ENCODE peak calls at places on chromosome 18, in ten cellular contexts. F is fibroblast of lung; I is upper lobe of left lung; K is HCT116; U is H9; D is GM10248; E is sigmoid colon; G is CD4-positive, alpha-beta T cell; R is body of pancreas; W is PC-9. V is an unnamed sample.

GRCh38 chr18:27608742-27609141 is 423.6 kb upstream of the CHST9 start:
- DNase-seq in F (no peak), I (no peak), K (no peak), U (no peak), D (no peak), E (no peak), G (no peak), R (no peak), W (no peak), V (no peak)

GRCh38 chr18:58732471-58732870 is 61.2 kb downstream of the MALT1 start:
- DNase-seq in F (no peak), I (no peak), K (no peak), U (no peak), D (no peak), E (no peak), G (no peak), R (no peak), W (no peak), V (no peak)

GRCh38 chr18:79609021-79609461 is 70.6 kb upstream of the CTDP1 start:
- DNase-seq in F (no peak), I (peak; percentile 46), K (no peak), U (no peak), D (no peak), E (peak; percentile 40), G (no peak), R (peak; percentile 1), W (no peak), V (no peak)

GRCh38 chr18:5868218-5868904 is 27.0 kb downstream of the TMEM200C start:
- DNase-seq in F (peak; percentile 91), I (no peak), K (no peak), U (peak; percentile 78), D (peak; percentile 45), E (no peak), G (no peak), R (peak; percentile 82), W (peak; percentile 55), V (no peak)

GRCh38 chr18:69747388-69747787 is 200.3 kb downstream of the CD226 start:
- DNase-seq in F (no peak), I (no peak), K (no peak), U (no peak), D (no peak), E (no peak), G (no peak), R (no peak), W (no peak), V (no peak)

GRCh38 chr18:68666316-68666715 is 48.6 kb downstream of the TMX3 start:
- DNase-seq in F (peak; percentile 7), I (no peak), K (no peak), U (no peak), D (no peak), E (peak; percentile 64), G (no peak), R (no peak), W (no peak), V (no peak)

GRCh38 chr18:74356959-74357358 is 41.3 kb downstream of the C18orf63 start:
- DNase-seq in F (no peak), I (no peak), K (no peak), U (no peak), D (no peak), E (no peak), G (no peak), R (no peak), W (no peak), V (no peak)

GRCh38 chr18:52764271-52764670 is 424.3 kb downstream of the DCC start:
- DNase-seq in F (no peak), I (no peak), K (no peak), U (no peak), D (no peak), E (no peak), G (no peak), R (no peak), W (no peak), V (no peak)

GRCh38 chr18:48412339-48412929 is 3.3 kb upstream of the ZBTB7C start:
- DNase-seq in F (peak; percentile 30), I (no peak), K (peak; percentile 62), U (peak; percentile 55), D (peak; percentile 34), E (no peak), G (peak; percentile 3), R (peak; percentile 46), W (peak; percentile 61), V (no peak)

GRCh38 chr18:24860978-24861680 is 400.7 kb downstream of the HRH4 start:
- DNase-seq in F (no peak), I (no peak), K (no peak), U (no peak), D (no peak), E (no peak), G (no peak), R (no peak), W (no peak), V (no peak)

GRCh38 chr18:35497006-35497333 is 790 bp downstream of the INO80C start:
- DNase-seq in F (peak; percentile 63), I (no peak), K (no peak), U (no peak), D (no peak), E (peak; percentile 73), G (no peak), R (peak; percentile 50), W (no peak), V (no peak)

DNA sequence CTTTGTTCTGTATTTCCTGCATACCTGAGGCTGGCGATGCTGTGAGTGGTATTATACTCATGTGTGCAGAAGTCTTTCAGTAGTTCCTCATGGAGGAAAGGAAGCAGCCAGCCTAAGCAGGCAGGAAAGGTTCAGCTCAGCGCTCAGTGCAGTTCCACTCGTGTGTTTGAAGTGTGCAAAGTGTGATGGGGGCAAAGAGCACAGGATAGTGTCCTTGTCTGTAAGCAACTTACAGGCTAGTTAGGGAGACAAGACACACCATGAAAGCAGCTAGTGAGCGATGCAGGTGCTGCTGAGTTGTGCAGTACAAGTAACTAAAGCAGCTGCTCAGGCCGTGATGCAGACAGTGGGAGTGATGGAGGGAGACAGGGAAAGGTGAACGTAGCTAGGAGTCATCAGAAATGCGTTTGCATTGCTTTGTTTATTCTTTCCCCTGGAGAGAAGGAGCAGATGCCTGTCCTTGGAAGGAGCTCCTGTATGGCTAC is 146.2 kb downstream of the LDLRAD4 start:
- DNase-seq in F (no peak), I (no peak), K (no peak), U (no peak), D (no peak), E (no peak), G (no peak), R (no peak), W (no peak), V (no peak)
- TF ChIP-seq CTCF in F (no peak), I (no peak), K (no peak), U (no peak), D (no peak), E (no peak), G (no peak), R (no peak), W (no peak), V (no peak)

GRCh38 chr18:45012286-45012685 is 331.6 kb downstream of the SETBP1 start:
- DNase-seq in F (no peak), I (no peak), K (no peak), U (no peak), D (no peak), E (no peak), G (no peak), R (no peak), W (no peak), V (no peak)

GRCh38 chr18:45009766-45010165 is 329.1 kb downstream of the SETBP1 start:
- DNase-seq in F (no peak), I (no peak), K (no peak), U (no peak), D (no peak), E (no peak), G (no peak), R (peak; percentile 22), W (no peak), V (no peak)

GRCh38 chr18:45019469-45019868 is 338.8 kb downstream of the SETBP1 start:
- DNase-seq in F (no peak), I (no peak), K (no peak), U (no peak), D (no peak), E (no peak), G (no peak), R (no peak), W (peak; percentile 60), V (no peak)

GRCh38 chr18:45008694-45009372 is 328.1 kb downstream of the SETBP1 start:
- DNase-seq in F (no peak), I (peak; percentile 5), K (no peak), U (no peak), D (no peak), E (no peak), G (no peak), R (no peak), W (no peak), V (no peak)

GRCh38 chr18:45014047-45014501 is 333.4 kb downstream of the SETBP1 start:
- DNase-seq in F (peak; percentile 72), I (no peak), K (no peak), U (peak; percentile 60), D (no peak), E (no peak), G (no peak), R (no peak), W (peak; percentile 65), V (no peak)
- TF ChIP-seq CTCF in F (peak; percentile 45), I (no peak), K (no peak), U (peak; percentile 37), D (no peak), E (no peak), G (no peak), R (no peak), W (peak; percentile 62), V (no peak)

DNA sequence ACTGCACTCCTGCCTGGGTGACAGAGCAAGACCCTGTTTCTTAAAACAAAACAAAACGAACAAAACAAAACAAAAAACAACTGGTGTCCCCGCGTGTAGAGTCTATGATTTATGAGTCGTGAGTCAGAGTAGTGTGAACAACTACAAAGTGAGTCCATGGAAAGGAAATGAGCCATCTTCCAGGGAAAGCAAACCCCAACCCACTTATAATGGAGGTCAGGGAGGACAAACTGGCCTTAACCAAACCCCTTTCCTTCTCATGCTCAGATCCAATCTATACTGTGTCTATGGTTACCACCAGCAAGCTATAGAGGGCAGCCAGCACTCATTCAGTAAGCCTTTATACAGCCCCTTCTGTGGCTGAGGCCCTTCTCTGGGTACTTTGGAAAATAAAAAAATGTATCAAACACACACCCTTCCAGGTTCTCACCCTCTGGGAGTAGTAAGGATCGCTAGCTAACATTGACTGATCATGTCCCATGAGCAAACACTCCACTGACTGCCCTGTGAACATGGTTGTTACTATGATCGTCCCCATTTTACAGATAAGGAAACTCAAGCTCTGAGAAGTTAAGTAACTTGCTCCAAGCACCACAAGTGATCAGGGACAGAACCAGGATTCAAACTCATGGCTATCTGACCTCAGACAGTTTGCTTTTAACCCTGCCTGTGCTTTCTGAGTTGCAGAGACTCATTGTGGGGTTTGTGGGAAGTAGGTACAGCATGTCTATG is 24.7 kb upstream of the COLEC12 start:
- DNase-seq in F (peak; percentile 55), I (no peak), K (no peak), U (no peak), D (no peak), E (no peak), G (no peak), R (no peak), W (no peak), V (no peak)
- TF ChIP-seq CTCF in F (no peak), I (no peak), K (no peak), U (no peak), D (no peak), E (no peak), G (no peak), R (no peak), W (no peak), V (no peak)

DNA sequence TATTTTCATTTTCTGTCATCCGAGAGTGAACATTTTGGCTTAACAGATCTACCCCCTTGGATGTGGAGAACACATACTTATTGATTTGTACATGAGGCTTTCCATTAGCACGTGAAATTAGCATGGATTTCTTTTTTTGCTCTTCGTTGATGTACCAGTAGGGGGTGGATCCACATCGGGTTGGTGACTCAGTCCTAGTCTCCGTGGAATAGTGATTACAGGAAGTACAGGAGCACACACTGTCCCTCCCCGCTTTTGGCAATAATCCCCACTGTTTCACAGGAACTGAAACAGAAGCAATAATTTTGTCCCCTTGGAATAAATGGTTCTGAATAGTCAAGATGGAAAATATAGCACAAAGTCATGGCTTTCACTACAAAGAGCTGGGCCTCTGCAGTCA is 229.0 kb downstream of the GALR1 start:
- DNase-seq in F (no peak), I (no peak), K (no peak), U (no peak), D (no peak), E (peak; percentile 85), G (no peak), R (peak; percentile 57), W (no peak), V (no peak)
- TF ChIP-seq CTCF in F (no peak), I (peak; percentile 12), K (peak; percentile 28), U (peak; percentile 41), D (peak; percentile 1), E (no peak), G (no peak), R (peak; percentile 52), W (no peak), V (no peak)

V was measured in activated B cell treated with CpG ODN at 0.5 μM for 24 hours.